ENCODE peak calls at places on chromosomes 4 and X, in six cellular contexts. F is mammary epithelial cell; X is CD4-positive, CD25-positive, alpha-beta regulatory T cell; H is activated CD4-positive, alpha-beta T cell treated with anti-CD3 and anti-CD28 coated beads, Interleukin-2, amount 50 U/mL, for 1 hour; O is D341Med; S is mesenchymal stem cell. E is an unnamed sample.

GRCh38 chr4:145703850-145704528 is 24.0 kb downstream of the C4orf51 start:
- DNase-seq in F (peak), X (no peak), H (no peak), O (no peak), S (no peak), E (no peak)

GRCh38 chr4:48930654-48931053 is 24.1 kb upstream of the OCIAD2 start:
- DNase-seq in F (no peak), X (no peak), H (no peak), O (no peak), S (no peak), E (no peak)

GRCh38 chr4:173529505-173530325 is at the start of gene HAND2:
- DNase-seq in F (no peak), X (no peak), H (no peak), O (peak), S (peak), E (no peak)

GRCh38 chr4:151459380-151459779 is 50.4 kb downstream of the FHIP1A start:
- DNase-seq in F (no peak), X (no peak), H (no peak), O (no peak), S (no peak), E (no peak)

GRCh38 chr4:9999956-10000551 is 21.2 kb downstream of the SLC2A9 start:
- DNase-seq in F (peak), X (no peak), H (no peak), O (no peak), S (no peak), E (no peak)

GRCh38 chrX:133984857-133985163 is 584 bp downstream of the GPC3 start:
- DNase-seq in F (no peak), X (no peak), H (no peak), O (no peak), S (no peak), E (no peak)

GRCh38 chrX:72349190-72349589 is 43.5 kb upstream of the CITED1 start:
- DNase-seq in F (no peak), X (no peak), H (no peak), O (no peak), S (no peak), E (no peak)

GRCh38 chr4:24850669-24851068 is 55.3 kb downstream of the SOD3 start:
- DNase-seq in F (peak), X (no peak), H (no peak), O (no peak), S (peak), E (no peak)

GRCh38 chr4:53905281-53905934 is 159.0 kb downstream of the CHIC2 start:
- DNase-seq in F (no peak), X (no peak), H (no peak), O (no peak), S (peak), E (no peak)

GRCh38 chr4:124641715-124642380 is 70.7 kb downstream of the ANKRD50 start:
- DNase-seq in F (peak), X (no peak), H (no peak), O (no peak), S (peak), E (no peak)

GRCh38 chr4:134753390-134753789 is 551.8 kb upstream of the PABPC4L start:
- DNase-seq in F (no peak), X (no peak), H (no peak), O (no peak), S (no peak), E (no peak)

GRCh38 chr4:54063737-54064316 is 578 bp downstream of the CHIC2 start:
- DNase-seq in F (peak), X (peak), H (peak), O (peak), S (peak), E (peak)

GRCh38 chr4:1839306-1839705 is 16.6 kb downstream of the LETM1 start:
- DNase-seq in F (no peak), X (no peak), H (no peak), O (no peak), S (no peak), E (no peak)

GRCh38 chrX:68719181-68719903 is 71.9 kb downstream of the STARD8 start:
- DNase-seq in F (no peak), X (no peak), H (no peak), O (no peak), S (no peak), E (no peak)

GRCh38 chr4:78862314-78862737 is 76.9 kb downstream of the PAQR3 start:
- DNase-seq in F (no peak), X (no peak), H (no peak), O (no peak), S (no peak), E (no peak)

GRCh38 chr4:100190643-100191600 is 654 bp upstream of the DDIT4L start:
- DNase-seq in F (peak), X (no peak), H (no peak), O (peak), S (peak), E (no peak)

GRCh38 chr4:5887361-5888221 is 5.3 kb downstream of the CRMP1 start:
- DNase-seq in F (no peak), X (no peak), H (no peak), O (peak), S (peak), E (no peak)

GRCh38 chr4:73970011-73970410 is 11.8 kb downstream of the PF4 start:
- DNase-seq in F (no peak), X (no peak), H (no peak), O (no peak), S (no peak), E (no peak)

GRCh38 chr4:85672116-85672515 is 197.2 kb downstream of the ARHGAP24 start:
- DNase-seq in F (no peak), X (no peak), H (no peak), O (no peak), S (no peak), E (no peak)

GRCh38 chrX:132023896-132024386 is 839 bp downstream of the STK26 start:
- DNase-seq in F (peak), X (peak), H (peak), O (peak), S (peak), E (peak)

GRCh38 chr4:80045831-80046230 is 27.2 kb downstream of the ANTXR2 start:
- DNase-seq in F (peak), X (no peak), H (no peak), O (no peak), S (peak), E (no peak)

GRCh38 chrX:137574102-137574783 is 8.3 kb downstream of the ZIC3 start:
- DNase-seq in F (no peak), X (no peak), H (no peak), O (no peak), S (no peak), E (no peak)

GRCh38 chr4:166259081-166259480 is 386.0 kb downstream of the TLL1 start:
- DNase-seq in F (no peak), X (no peak), H (no peak), O (no peak), S (no peak), E (no peak)

GRCh38 chr4:54400802-54401201 is 171.7 kb downstream of the PDGFRA start:
- DNase-seq in F (peak), X (no peak), H (no peak), O (no peak), S (peak), E (no peak)

GRCh38 chrX:57871463-57871862 is 38.8 kb downstream of the ZXDA start:
- DNase-seq in F (no peak), X (no peak), H (no peak), O (no peak), S (no peak), E (no peak)

E was measured in central memory CD4-positive, alpha-beta T cell.